ENCODE peak calls at places on chromosomes 11 and 22, in five cellular contexts. Y is Jurkat, Clone E6-1; R is IMR-90; Q is A549; H is astrocyte of the spinal cord. C is an unnamed sample.

GRCh38 chr11:5620606-5621521 is 3.9 kb upstream of the TRIM34 start:
- DNase-seq in Q (peak; percentile 91), H (peak; percentile 89), Y (no peak), R (peak; percentile 95), C (peak; percentile 80)

GRCh38 chr11:92717240-92717639 is 252.2 kb upstream of the MTNR1B start:
- DNase-seq in Q (no peak), R (no peak), Y (no peak), H (no peak), C (no peak)

GRCh38 chr22:35835267-35835997 is 117.8 kb downstream of the APOL5 start:
- DNase-seq in H (no peak), Y (no peak), Q (no peak), R (peak; percentile 72), C (no peak)

GRCh38 chr11:59199546-59200420 is 12.9 kb downstream of the MPEG1 start:
- DNase-seq in Q (no peak), R (no peak), Y (no peak), H (no peak), C (no peak)

GRCh38 chr11:17208257-17208999 is 642 bp upstream of the PIK3C2A start:
- DNase-seq in Q (peak; percentile 84), R (peak; percentile 59), H (peak; percentile 79), Y (peak; percentile 55), C (no peak)

GRCh38 chr22:37482244-37482643 is 3.9 kb downstream of the MFNG start:
- DNase-seq in H (no peak), R (peak; percentile 8), Q (no peak), Y (no peak), C (no peak)

GRCh38 chr11:67053896-67054850 is 2.5 kb upstream of the RHOD start:
- DNase-seq in R (peak; percentile 91), H (peak; percentile 92), Y (no peak), Q (peak; percentile 80), C (peak; percentile 33)

GRCh38 chr11:130209128-130209932 is 49.7 kb downstream of the ST14 start:
- DNase-seq in R (no peak), Y (no peak), H (no peak), Q (no peak), C (no peak)

GRCh38 chr11:130602700-130603584 is 154.5 kb downstream of the ADAMTS15 start:
- DNase-seq in Y (no peak), H (no peak), Q (no peak), R (no peak), C (no peak)

GRCh38 chr22:35638408-35638807 is 9.8 kb upstream of the APOL6 start:
- DNase-seq in R (peak; percentile 90), Q (no peak), Y (no peak), H (peak; percentile 45), C (no peak)

GRCh38 chr22:48961705-48962104 is 866.0 kb downstream of the BRD1 start:
- DNase-seq in H (no peak), Y (no peak), R (no peak), Q (no peak), C (no peak)

GRCh38 chr22:21734540-21735197 is 925 bp downstream of the YPEL1 start:
- DNase-seq in Q (no peak), R (no peak), H (no peak), Y (no peak), C (no peak)

GRCh38 chr22:30871391-30872281 is 96.9 kb downstream of the MORC2 start:
- DNase-seq in Y (no peak), R (no peak), Q (no peak), H (no peak), C (no peak)

GRCh38 chr11:12173111-12173510 is 62.7 kb downstream of the MICAL2 start:
- DNase-seq in Q (no peak), Y (no peak), H (no peak), R (no peak), C (no peak)

DNA sequence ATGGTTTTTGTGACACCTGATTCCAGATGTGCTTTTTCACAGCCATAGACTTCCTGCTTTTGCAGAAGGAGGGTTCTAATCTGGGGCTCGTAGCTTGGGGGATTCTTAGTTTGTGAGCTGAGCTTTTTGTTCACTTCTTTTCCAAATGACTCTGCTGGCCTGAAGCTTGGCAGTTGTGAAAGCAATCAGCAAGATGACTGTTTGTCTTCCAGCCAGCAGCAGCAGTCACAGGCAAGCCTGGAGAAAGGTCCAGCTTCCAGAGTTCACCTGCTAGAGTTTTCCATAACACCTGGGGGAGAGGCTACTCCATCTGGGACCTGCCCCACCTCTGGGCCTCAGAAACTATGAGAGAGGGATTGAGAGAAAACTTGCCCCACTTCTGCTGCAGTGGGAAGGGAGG is 4.1 kb downstream of the MARK2 start:
- DNase-seq in H (no peak), R (peak; percentile 32), Y (no peak), Q (no peak), C (no peak)
- H3K4me3 ChIP-seq in H (no peak overlapping the region), R (no peak overlapping the region), Y (no peak overlapping the region), Q (no peak overlapping the region), C (no peak overlapping the region)

DNA sequence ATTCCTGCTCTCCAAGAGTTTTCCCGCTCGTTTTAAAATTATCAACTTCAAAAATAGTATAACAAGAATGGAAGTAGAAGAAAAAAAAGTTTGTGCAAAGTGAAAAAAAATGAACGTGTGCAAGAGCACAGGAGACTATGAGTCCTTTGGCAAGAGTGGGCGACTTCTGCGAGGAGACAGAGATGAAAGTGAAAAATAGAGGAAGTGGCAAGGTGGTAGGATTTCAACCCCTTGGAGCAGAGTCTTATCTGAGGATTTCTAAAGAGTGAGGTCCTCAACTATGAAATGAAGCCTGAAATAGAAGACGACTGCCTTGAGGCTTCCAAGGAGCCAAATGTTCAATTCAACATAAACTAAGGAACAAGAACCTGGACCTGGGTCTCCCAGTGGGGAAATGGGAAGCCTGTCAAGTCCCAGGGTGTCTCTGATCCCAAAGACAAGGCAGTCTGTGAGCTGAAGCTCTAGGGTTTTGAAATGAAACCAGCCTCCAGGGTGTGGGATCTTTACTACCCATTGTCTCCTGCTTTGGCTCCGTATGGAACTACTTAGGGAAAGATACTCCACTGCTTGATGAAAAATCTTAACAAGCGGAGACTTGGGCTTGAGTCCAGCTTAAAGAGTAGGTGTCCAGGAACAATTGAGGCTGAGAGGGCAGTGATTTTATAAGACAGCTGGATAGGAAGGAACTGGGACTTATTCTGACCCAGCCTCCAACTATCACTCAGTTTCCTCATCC is 4.8 kb downstream of the P4HA3 start:
- DNase-seq in R (no peak), H (no peak), Y (peak; percentile 50), Q (no peak), C (no peak)
- H3K4me3 ChIP-seq in R (no peak overlapping the region), H (no peak overlapping the region), Y (no peak overlapping the region), Q (no peak overlapping the region), C (no peak overlapping the region)

DNA sequence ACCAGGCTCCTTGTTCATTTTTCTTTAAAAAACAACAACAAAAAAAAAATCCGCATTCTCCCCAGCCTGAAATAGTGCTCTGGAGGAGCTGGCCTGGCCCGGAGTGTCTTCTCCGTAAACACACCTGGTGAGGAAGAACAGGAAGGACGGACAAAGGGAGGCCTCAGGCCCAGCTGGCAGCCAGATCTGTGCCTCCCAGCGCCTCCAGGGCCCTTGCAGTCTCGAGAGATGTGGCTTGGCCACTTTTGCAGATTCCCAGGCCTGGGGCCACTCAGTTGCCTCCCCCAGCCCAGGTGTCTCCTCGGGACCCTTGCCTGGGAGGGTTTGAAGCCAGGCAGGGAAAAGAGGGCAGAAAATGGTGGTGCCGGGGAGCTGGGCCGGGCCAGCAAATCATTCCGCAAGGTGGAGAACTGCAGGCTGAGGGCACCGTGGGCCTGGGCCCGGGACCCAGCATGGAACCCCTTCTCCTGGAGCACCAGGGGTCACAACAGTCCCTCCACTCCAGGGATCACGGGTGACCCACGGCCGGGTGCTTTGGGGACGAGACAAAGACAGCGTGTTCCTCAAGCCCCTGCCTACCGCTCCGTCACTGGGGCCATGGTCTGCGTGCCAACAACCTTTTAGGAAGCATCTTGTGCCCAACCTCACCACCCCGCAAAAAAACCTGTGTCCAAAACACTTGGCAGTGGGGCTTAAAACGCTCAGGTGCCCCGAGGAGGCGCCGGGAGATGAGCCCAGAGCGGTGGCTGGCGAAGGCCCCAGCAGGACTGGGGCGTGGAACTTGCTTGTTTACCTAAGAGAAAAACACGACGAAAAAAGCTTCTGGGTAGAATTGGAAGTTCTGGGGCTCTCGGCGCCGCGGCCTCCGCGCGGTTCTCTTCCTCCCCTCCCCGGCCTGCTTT is 67.1 kb upstream of the WNT7B start:
- DNase-seq in R (no peak), Y (no peak), H (peak; percentile 36), Q (no peak), C (no peak)
- H3K4me3 ChIP-seq in R (peak overlapping the region; percentile 53), Y (no peak overlapping the region), H (peak overlapping the region; percentile 52), Q (no peak overlapping the region), C (peak overlapping the region; percentile 47)

DNA sequence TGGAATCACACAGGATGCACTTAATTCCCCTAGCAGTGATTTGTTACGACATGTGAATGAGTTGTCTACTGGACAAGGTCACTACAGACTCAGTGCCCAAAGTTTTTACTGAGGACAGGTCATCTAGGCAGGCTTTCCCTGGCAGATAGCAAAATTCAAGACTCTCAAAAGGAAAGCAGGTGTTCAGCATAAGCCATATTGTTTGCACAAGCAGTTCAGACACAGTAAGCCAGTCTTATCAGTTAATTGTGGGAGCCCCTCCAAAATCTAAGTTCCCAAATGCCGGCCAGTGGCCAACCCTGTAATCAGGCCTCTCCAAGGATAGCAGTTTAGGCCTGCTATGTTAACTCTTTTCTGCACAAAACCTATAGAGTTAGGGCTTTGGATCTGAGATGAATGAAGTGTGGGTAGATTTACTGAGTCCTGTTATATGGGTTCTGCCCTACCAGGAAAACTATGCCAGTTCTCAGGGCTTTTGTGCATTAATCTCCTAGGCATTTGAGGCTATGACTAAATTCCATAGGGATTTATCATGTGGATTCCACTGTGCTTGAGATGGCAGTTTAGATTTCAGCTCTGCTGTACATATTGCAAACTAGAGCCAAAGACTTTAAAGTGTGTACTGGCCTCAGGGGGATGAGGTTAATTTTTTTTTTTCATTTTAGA is 4.8 kb upstream of the ARHGEF12 start:
- DNase-seq in H (peak; percentile 87), Q (peak; percentile 45), R (peak; percentile 91), Y (no peak), C (peak; percentile 83)
- H3K4me3 ChIP-seq in H (no peak overlapping the region), Q (no peak overlapping the region), R (no peak overlapping the region), Y (no peak overlapping the region), C (no peak overlapping the region)

GRCh38 chr11:78336877-78337553 is 80.6 kb downstream of the GAB2 start:
- DNase-seq in Y (no peak), R (no peak), H (no peak), Q (no peak), C (no peak)
- H3K4me3 ChIP-seq in Y (no peak overlapping the region), R (no peak overlapping the region), H (no peak overlapping the region), Q (no peak overlapping the region), C (no peak overlapping the region)